ENCODE peak calls at places on chromosomes 7 and 10, in four cellular contexts. Y, F, B and E are unnamed samples.
A peak's percentile ranks its signal among the peaks of the same experiment; 100 is the strongest.

GRCh38 chr7:4937411-4937810 is 21.6 kb downstream of the MMD2 start:
- DNase-seq in Y (no peak), F (no peak), B (no peak), E (no peak)

GRCh38 chr7:8261711-8262695 is at the start of gene ICA1:
- DNase-seq in Y (peak; percentile 58), F (peak; percentile 90), B (peak; percentile 90), E (peak; percentile 36)

GRCh38 chr7:30159698-30160143 is 24.9 kb downstream of the MTURN start:
- DNase-seq in Y (peak; percentile 50), F (peak; percentile 52), B (peak; percentile 79), E (peak; percentile 49)

GRCh38 chr7:138864667-138865066 is 66.7 kb upstream of the ATP6V0A4 start:
- DNase-seq in Y (peak; percentile 90), F (no peak), B (no peak), E (peak; percentile 65)

GRCh38 chr10:78563224-78563764 is 505.5 kb upstream of the ZMIZ1 start:
- DNase-seq in Y (no peak), F (no peak), B (no peak), E (no peak)

GRCh38 chr7:141071260-141071854 is 2.5 kb upstream of the TMEM178B start:
- DNase-seq in Y (no peak), F (peak; percentile 91), B (no peak), E (peak; percentile 15)

GRCh38 chr7:155557778-155558177 is 11.4 kb upstream of the CNPY1 start:
- DNase-seq in Y (no peak), F (no peak), B (no peak), E (no peak)

GRCh38 chr7:475425-475728 is 44.3 kb downstream of the PDGFA start:
- DNase-seq in Y (no peak), F (no peak), B (peak; percentile 51), E (no peak)

GRCh38 chr7:57579454-57579853 is 129.5 kb downstream of the ZNF716 start:
- DNase-seq in Y (no peak), F (no peak), B (no peak), E (no peak)

GRCh38 chr10:107616463-107617131 is 452.1 kb upstream of the SORCS1 start:
- DNase-seq in Y (peak; percentile 87), F (no peak), B (no peak), E (no peak)

GRCh38 chr7:13990319-13990983 is 985 bp upstream of the ETV1 start:
- DNase-seq in Y (peak; percentile 37), F (peak; percentile 48), B (peak; percentile 75), E (peak; percentile 72)

GRCh38 chr10:35643151-35643975 is 1.3 kb upstream of the FZD8 start:
- DNase-seq in Y (no peak), F (peak; percentile 58), B (peak; percentile 88), E (peak; percentile 67)

GRCh38 chr7:71290382-71290781 is 158.4 kb downstream of the GALNT17 start:
- DNase-seq in Y (no peak), F (no peak), B (no peak), E (no peak)

GRCh38 chr7:142669074-142669654 is 80.1 kb upstream of the PRSS1 start:
- DNase-seq in Y (peak; percentile 4), F (peak; percentile 12), B (no peak), E (peak; percentile 43)

GRCh38 chr7:43112941-43113621 is 634 bp downstream of the HECW1 start:
- DNase-seq in Y (peak; percentile 37), F (peak; percentile 74), B (peak; percentile 61), E (peak; percentile 65)

GRCh38 chr10:19816420-19817250 is at the start of gene PLXDC2:
- DNase-seq in Y (peak; percentile 47), F (peak; percentile 64), B (peak; percentile 81), E (peak; percentile 70)

GRCh38 chr10:130575756-130576285 is 439.6 kb downstream of the GLRX3 start:
- DNase-seq in Y (no peak), F (no peak), B (no peak), E (no peak)

GRCh38 chr7:112383671-112384417 is 66.4 kb upstream of the IFRD1 start:
- DNase-seq in Y (no peak), F (no peak), B (no peak), E (no peak)

GRCh38 chr10:131242007-131242406 is 69.5 kb downstream of the TCERG1L start:
- DNase-seq in Y (no peak), F (peak; percentile 73), B (peak; percentile 66), E (no peak)

GRCh38 chr7:55077581-55078410 is 59.0 kb downstream of the EGFR start:
- DNase-seq in Y (no peak), F (no peak), B (no peak), E (no peak)

GRCh38 chr7:150388306-150388705 is 9.2 kb downstream of the ZNF775 start:
- DNase-seq in Y (no peak), F (no peak), B (peak; percentile 43), E (no peak)

GRCh38 chr10:74542077-74542476 is 284.3 kb upstream of the KAT6B start:
- DNase-seq in Y (peak; percentile 9), F (no peak), B (no peak), E (peak; percentile 37)

GRCh38 chr10:116151076-116151475 is 121.9 kb downstream of the GFRA1 start:
- DNase-seq in Y (no peak), F (no peak), B (no peak), E (no peak)

GRCh38 chr10:5806745-5807144 is 6.5 kb downstream of the GDI2 start:
- DNase-seq in Y (no peak), F (no peak), B (no peak), E (no peak)

GRCh38 chr10:5812283-5813090 is 747 bp downstream of the GDI2 start:
- DNase-seq in Y (peak; percentile 25), F (peak; percentile 82), B (peak; percentile 83), E (peak; percentile 15)

GRCh38 chr10:5810235-5810634 is 3.0 kb downstream of the GDI2 start:
- DNase-seq in Y (no peak), F (no peak), B (no peak), E (no peak)

GRCh38 chr10:5811387-5811821 is 1.8 kb downstream of the GDI2 start:
- DNase-seq in Y (peak; percentile 64), F (no peak), B (no peak), E (peak; percentile 64)

DNA sequence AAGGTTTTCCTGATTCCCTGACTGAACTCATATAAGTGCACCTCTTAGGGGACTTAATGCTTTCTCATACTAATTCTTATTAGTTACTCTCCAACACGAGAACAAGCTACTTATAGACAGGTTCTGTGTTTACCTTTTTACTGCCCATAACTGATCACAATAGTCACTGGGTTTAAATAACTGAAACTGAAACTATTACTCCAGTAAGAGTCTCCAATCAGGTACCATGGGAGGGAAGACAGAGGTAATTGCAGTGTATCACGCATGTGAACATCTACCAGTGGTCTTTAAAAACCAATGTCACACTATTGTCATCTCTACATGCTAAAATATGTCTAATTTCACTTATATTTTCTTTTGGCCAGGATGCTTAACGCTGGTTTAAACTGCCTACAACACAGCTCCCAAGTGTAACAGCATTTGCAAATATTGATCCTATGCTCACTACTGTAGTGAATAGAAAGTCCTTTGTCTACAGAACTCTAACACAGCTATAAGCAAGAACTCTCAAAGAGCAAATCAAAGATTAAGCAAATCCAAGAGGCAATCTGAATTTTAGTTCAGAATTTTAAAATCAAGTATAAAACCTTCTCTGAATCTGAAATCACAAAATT is 3.6 kb downstream of the GDI2 start:
- DNase-seq in Y (no peak), F (no peak), B (no peak), E (no peak)
- H3K4me3 ChIP-seq in Y (peak overlapping the region; percentile 2), F (no peak overlapping the region), B (peak overlapping the region; percentile 25), E (no peak overlapping the region)

GRCh38 chr7:40283391-40283790 is 148.6 kb downstream of the SUGCT start:
- DNase-seq in Y (no peak), F (no peak), B (no peak), E (no peak)
- TF ChIP-seq CTCF in Y (no peak), F (no peak), B (no peak), E (no peak)

GRCh38 chr10:127280446-127280845 is 84.1 kb upstream of the INSYN2A start:
- DNase-seq in Y (no peak), F (no peak), B (no peak), E (no peak)

GRCh38 chr10:127279334-127279774 is 83.0 kb upstream of the INSYN2A start:
- DNase-seq in Y (no peak), F (no peak), B (no peak), E (no peak)

GRCh38 chr10:127277063-127277462 is 80.7 kb upstream of the INSYN2A start:
- DNase-seq in Y (no peak), F (no peak), B (no peak), E (peak; percentile 17)

GRCh38 chr10:127275793-127276415 is 79.5 kb upstream of the INSYN2A start:
- DNase-seq in Y (no peak), F (no peak), B (no peak), E (no peak)

GRCh38 chr10:127278001-127278400 is 81.6 kb upstream of the INSYN2A start:
- DNase-seq in Y (no peak), F (no peak), B (no peak), E (peak; percentile 88)
- H3K4me3 ChIP-seq in Y (no peak overlapping the region), F (no peak overlapping the region), B (no peak overlapping the region), E (no peak overlapping the region)

DNA sequence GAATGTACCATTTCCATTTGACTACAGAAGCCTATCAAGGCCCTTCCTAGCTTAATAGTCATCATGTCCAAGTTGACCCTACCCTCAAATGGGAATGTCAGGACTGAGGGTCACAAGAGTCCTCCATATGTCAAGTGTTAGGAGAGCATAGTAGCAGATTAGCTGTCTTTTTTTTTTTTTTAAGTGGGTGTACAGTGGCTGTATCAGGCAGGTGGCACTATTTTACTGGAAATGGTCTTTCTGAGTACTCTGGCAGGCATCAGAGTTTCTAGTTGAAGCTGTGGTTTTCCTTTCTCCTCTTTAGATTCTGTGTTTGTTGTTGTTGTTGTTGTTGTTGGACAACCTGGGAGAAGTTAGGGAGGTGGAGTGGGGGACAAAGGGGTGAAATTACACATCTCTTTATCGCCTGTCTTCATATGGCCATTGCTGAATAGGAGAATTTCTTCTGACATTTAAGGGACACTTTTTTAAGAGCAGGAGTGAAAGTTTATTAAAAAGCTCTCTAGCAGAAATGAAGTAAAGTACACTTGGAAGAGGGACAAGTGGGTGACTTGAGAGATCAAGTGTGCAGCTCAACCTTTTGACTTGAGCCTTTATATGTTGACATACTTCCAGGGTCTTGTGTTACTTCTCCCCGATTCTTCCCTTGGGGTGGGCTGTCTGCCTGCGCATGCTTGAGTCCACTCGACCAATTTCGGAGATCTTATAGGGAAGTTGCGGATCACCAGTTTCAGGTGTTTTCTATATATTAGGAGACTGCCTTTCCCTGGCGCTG is 104.1 kb upstream of the FOXP2 start:
- DNase-seq in Y (no peak), F (no peak), B (no peak), E (no peak)
- TF ChIP-seq CTCF in Y (peak; percentile 26), F (no peak), B (peak; percentile 11), E (peak; percentile 11)

GRCh38 chr10:10911471-10911921 is 106.2 kb upstream of the CELF2 start:
- DNase-seq in Y (peak; percentile 77), F (no peak), B (peak; percentile 86), E (peak; percentile 89)
- H3K4me3 ChIP-seq in Y (peak overlapping the region; percentile 27), F (no peak overlapping the region), B (peak overlapping the region; percentile 22), E (peak overlapping the region; percentile 4)

GRCh38 chr10:84204122-84204521 is 9.8 kb downstream of the CDHR1 start:
- DNase-seq in Y (no peak), F (peak; percentile 49), B (no peak), E (no peak)
- TF ChIP-seq CTCF in Y (peak; percentile 65), F (peak; percentile 36), B (peak; percentile 21), E (peak; percentile 35)